ENCODE peak calls at places on chromosomes 2 and 18, in eight cellular contexts. S is adrenal gland, O is NB4, B is IMR-90, T is ovary, Y is heart left ventricle, Q is A549, J is sigmoid colon. Z is an unnamed sample.

GRCh38 chr2:154623819-154624218 is 74.7 kb upstream of the KCNJ3 start:
- DNase-seq in S (no peak), O (peak), B (peak), T (no peak), Y (peak), Q (peak), J (no peak), Z (peak)

GRCh38 chr2:127706215-127706990 is 5.1 kb downstream of the SFT2D3 start:
- DNase-seq in S (no peak), O (no peak), B (no peak), T (no peak), Y (no peak), Q (no peak), J (no peak), Z (no peak)

GRCh38 chr18:45255142-45255890 is 360.0 kb upstream of the SLC14A2 start:
- DNase-seq in S (no peak), O (no peak), B (peak), T (no peak), Y (peak), Q (no peak), J (peak), Z (no peak)

GRCh38 chr2:28505361-28505760 is 9.5 kb downstream of the PLB1 start:
- DNase-seq in S (no peak), O (no peak), B (no peak), T (no peak), Y (no peak), Q (no peak), J (no peak), Z (no peak)

GRCh38 chr2:35830833-35831232 is 524.7 kb upstream of the CRIM1 start:
- DNase-seq in S (no peak), O (no peak), B (no peak), T (no peak), Y (no peak), Q (no peak), J (no peak), Z (no peak)

GRCh38 chr18:74625157-74625556 is 27.5 kb downstream of the ZNF407 start:
- DNase-seq in S (no peak), O (no peak), B (peak), T (no peak), Y (no peak), Q (no peak), J (no peak), Z (no peak)

GRCh38 chr2:141957827-141958440 is 172.9 kb downstream of the LRP1B start:
- DNase-seq in S (no peak), O (no peak), B (no peak), T (no peak), Y (no peak), Q (no peak), J (no peak), Z (no peak)

GRCh38 chr2:64143154-64144056 is 815 bp downstream of the PELI1 start:
- DNase-seq in S (peak), O (peak), B (peak), T (no peak), Y (no peak), Q (peak), J (peak), Z (peak)

GRCh38 chr2:152134488-152135280 is 35.8 kb upstream of the CACNB4 start:
- DNase-seq in S (no peak), O (no peak), B (peak), T (no peak), Y (no peak), Q (no peak), J (no peak), Z (no peak)

GRCh38 chr2:135768863-135769262 is 27.2 kb downstream of the UBXN4 start:
- DNase-seq in S (no peak), O (no peak), B (no peak), T (no peak), Y (no peak), Q (no peak), J (no peak), Z (no peak)

GRCh38 chr2:48207201-48207641 is 300.9 kb upstream of the FBXO11 start:
- DNase-seq in S (no peak), O (no peak), B (no peak), T (no peak), Y (no peak), Q (no peak), J (no peak), Z (no peak)

GRCh38 chr2:27102329-27102728 is 15.8 kb downstream of the KHK start:
- DNase-seq in S (no peak), O (no peak), B (no peak), T (no peak), Y (no peak), Q (no peak), J (no peak), Z (no peak)

GRCh38 chr2:118254117-118254516 is 165.8 kb downstream of the INSIG2 start:
- DNase-seq in S (no peak), O (no peak), B (no peak), T (no peak), Y (no peak), Q (no peak), J (no peak), Z (no peak)

GRCh38 chr2:24189551-24189950 is 14.7 kb downstream of the FAM228A start:
- DNase-seq in S (no peak), O (no peak), B (no peak), T (no peak), Y (no peak), Q (no peak), J (no peak), Z (no peak)

GRCh38 chr2:71003396-71003795 is 8.7 kb upstream of the TEX261 start:
- DNase-seq in S (no peak), O (no peak), B (no peak), T (no peak), Y (no peak), Q (no peak), J (no peak), Z (no peak)

GRCh38 chr18:59951591-59951990 is 51.8 kb downstream of the PMAIP1 start:
- DNase-seq in S (no peak), O (no peak), B (no peak), T (no peak), Y (no peak), Q (no peak), J (no peak), Z (no peak)

GRCh38 chr18:46413684-46414083 is 243.3 kb downstream of the LOXHD1 start:
- DNase-seq in S (no peak), O (no peak), B (peak), T (no peak), Y (no peak), Q (no peak), J (no peak), Z (no peak)

GRCh38 chr18:36264283-36264682 is 33.2 kb upstream of the FHOD3 start:
- DNase-seq in S (no peak), O (no peak), B (no peak), T (no peak), Y (no peak), Q (no peak), J (no peak), Z (peak)

GRCh38 chr2:172783091-172783898 is 47.6 kb downstream of the RAPGEF4 start:
- DNase-seq in S (peak), O (peak), B (peak), T (no peak), Y (no peak), Q (no peak), J (no peak), Z (no peak)

GRCh38 chr2:178072383-178073301 is at the start of gene PDE11A:
- DNase-seq in S (peak), O (peak), B (peak), T (peak), Y (peak), Q (peak), J (peak), Z (peak)

GRCh38 chr18:58635891-58636290 is 7.0 kb upstream of the ALPK2 start:
- DNase-seq in S (no peak), O (peak), B (peak), T (no peak), Y (no peak), Q (no peak), J (no peak), Z (no peak)

GRCh38 chr2:210567279-210567678 is 10.9 kb downstream of the CPS1 start:
- DNase-seq in S (no peak), O (no peak), B (no peak), T (no peak), Y (no peak), Q (no peak), J (no peak), Z (no peak)

GRCh38 chr2:230640540-230641011 is 72.1 kb upstream of the CAB39 start:
- DNase-seq in S (no peak), O (no peak), B (peak), T (no peak), Y (no peak), Q (no peak), J (no peak), Z (no peak)

GRCh38 chr2:110101280-110101844 is 14.3 kb downstream of the MALL start:
- DNase-seq in S (peak), O (no peak), B (peak), T (peak), Y (peak), Q (peak), J (peak), Z (peak)

GRCh38 chr2:142218471-142218870 is 87.7 kb upstream of the LRP1B start:
- DNase-seq in S (no peak), O (no peak), B (peak), T (no peak), Y (no peak), Q (no peak), J (no peak), Z (no peak)

GRCh38 chr2:234497592-234498023 is 727 bp upstream of the ARL4C start:
- DNase-seq in S (no peak), O (no peak), B (no peak), T (no peak), Y (no peak), Q (no peak), J (no peak), Z (no peak)

GRCh38 chr18:5693637-5694175 is 149.9 kb upstream of the EPB41L3 start:
- DNase-seq in S (no peak), O (no peak), B (no peak), T (no peak), Y (no peak), Q (no peak), J (no peak), Z (no peak)

GRCh38 chr2:73823916-73824523 is 4.7 kb upstream of the STAMBP start:
- DNase-seq in S (peak), O (peak), B (peak), T (no peak), Y (no peak), Q (peak), J (no peak), Z (peak)

GRCh38 chr2:181970160-181970794 is 15.4 kb upstream of the PPP1R1C start:
- DNase-seq in S (no peak), O (no peak), B (no peak), T (no peak), Y (no peak), Q (no peak), J (no peak), Z (no peak)

GRCh38 chr2:173134703-173135102 is 59.1 kb downstream of the MAP3K20 start:
- DNase-seq in S (no peak), O (peak), B (no peak), T (no peak), Y (no peak), Q (no peak), J (no peak), Z (no peak)

GRCh38 chr2:165471349-165471975 is 2.0 kb downstream of the CSRNP3 start:
- DNase-seq in S (no peak), O (no peak), B (no peak), T (no peak), Y (no peak), Q (no peak), J (no peak), Z (no peak)

GRCh38 chr2:168439536-168439935 is 16.5 kb upstream of the CERS6 start:
- DNase-seq in S (no peak), O (no peak), B (peak), T (no peak), Y (no peak), Q (no peak), J (no peak), Z (no peak)

GRCh38 chr2:122530812-122531211 is 775.4 kb downstream of the TSN start:
- DNase-seq in S (no peak), O (no peak), B (no peak), T (no peak), Y (no peak), Q (no peak), J (no peak), Z (no peak)

GRCh38 chr2:17912266-17912691 is 33.8 kb downstream of the KCNS3 start:
- DNase-seq in S (no peak), O (peak), B (no peak), T (no peak), Y (no peak), Q (no peak), J (no peak), Z (no peak)

GRCh38 chr2:79375817-79376216 is 137.0 kb upstream of the CTNNA2 start:
- DNase-seq in S (no peak), O (no peak), B (no peak), T (no peak), Y (no peak), Q (no peak), J (no peak), Z (no peak)

GRCh38 chr2:33411765-33412164 is 64.7 kb upstream of the RASGRP3 start:
- DNase-seq in S (no peak), O (no peak), B (peak), T (no peak), Y (no peak), Q (peak), J (no peak), Z (no peak)

GRCh38 chr18:37222383-37223378 is 342.9 kb downstream of the CELF4 start:
- DNase-seq in S (no peak), O (no peak), B (no peak), T (no peak), Y (no peak), Q (no peak), J (no peak), Z (no peak)

GRCh38 chr2:229719926-229720652 is 5.7 kb upstream of the DNER start:
- DNase-seq in S (no peak), O (no peak), B (peak), T (no peak), Y (no peak), Q (no peak), J (no peak), Z (no peak)

GRCh38 chr2:70069049-70069448 is 18.2 kb upstream of the PCBP1 start:
- DNase-seq in S (no peak), O (no peak), B (peak), T (no peak), Y (no peak), Q (no peak), J (peak), Z (no peak)

GRCh38 chr2:179340678-179341077 is 76.0 kb upstream of the SESTD1 start:
- DNase-seq in S (no peak), O (peak), B (peak), T (no peak), Y (no peak), Q (no peak), J (no peak), Z (no peak)

GRCh38 chr2:120221616-120222015 is 1.6 kb downstream of the TMEM185B start:
- DNase-seq in S (no peak), O (no peak), B (no peak), T (no peak), Y (no peak), Q (no peak), J (no peak), Z (no peak)

GRCh38 chr2:120224256-120224655 is 1.1 kb upstream of the TMEM185B start:
- DNase-seq in S (no peak), O (no peak), B (no peak), T (peak), Y (no peak), Q (no peak), J (no peak), Z (peak)

GRCh38 chr2:120222186-120223033 is 790 bp downstream of the TMEM185B start:
- DNase-seq in S (no peak), O (no peak), B (no peak), T (no peak), Y (no peak), Q (no peak), J (no peak), Z (no peak)

GRCh38 chr2:120224735-120225548 is 1.7 kb upstream of the TMEM185B start:
- DNase-seq in S (no peak), O (no peak), B (no peak), T (peak), Y (no peak), Q (no peak), J (no peak), Z (no peak)

DNA sequence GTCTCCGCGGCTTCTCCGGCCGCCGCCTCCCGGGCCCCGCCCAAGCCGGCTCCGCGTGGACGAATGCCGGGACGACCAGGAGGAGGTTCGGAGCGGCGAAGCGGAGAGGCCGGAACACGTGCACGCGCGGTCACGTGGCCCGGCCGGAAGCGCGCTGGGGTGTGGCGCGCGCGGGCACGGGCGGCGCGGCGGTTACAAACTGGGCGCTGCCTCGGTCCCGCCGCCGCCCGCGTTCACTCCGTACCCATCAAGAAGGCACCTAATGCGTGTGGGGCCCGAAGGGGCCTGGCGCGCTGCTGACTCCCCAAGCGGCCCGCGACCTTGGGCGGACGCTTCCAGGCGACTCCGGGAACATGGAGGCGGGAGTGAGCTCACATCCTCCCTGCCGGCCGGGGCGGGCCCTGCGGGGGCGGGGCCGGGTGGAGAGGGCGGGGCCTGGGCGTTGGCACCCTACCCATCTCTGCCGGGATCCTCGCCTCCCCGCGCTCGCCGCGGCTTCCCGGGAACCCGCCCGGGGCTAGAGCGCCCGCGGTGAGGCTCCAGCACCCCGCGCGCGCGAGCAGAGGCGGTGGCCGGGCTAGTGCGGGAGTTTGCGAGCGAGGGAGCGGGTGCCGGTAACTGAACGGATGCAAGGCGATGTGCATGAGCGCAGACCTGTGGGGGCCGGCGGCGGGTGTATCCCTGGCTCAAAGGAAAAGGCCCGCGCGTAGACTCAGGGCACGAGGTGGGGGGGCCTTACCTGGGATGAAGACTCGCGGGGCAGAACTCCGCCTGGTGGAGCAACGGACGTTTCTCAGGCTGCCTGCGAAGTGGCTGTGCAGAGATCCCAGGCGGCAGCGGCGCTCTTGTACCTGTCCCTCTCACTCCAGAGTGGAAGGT is at the start of gene TMEM185B:
- DNase-seq in S (peak), O (peak), B (peak), T (peak), Y (peak), Q (peak), J (peak), Z (peak)
- H3K4me3 ChIP-seq in S (peak), O (peak), B (peak), T (peak), Y (peak), Q (peak), J (peak), Z (peak)

GRCh38 chr2:221810216-221810615 is 238.1 kb upstream of the EPHA4 start:
- DNase-seq in S (no peak), O (no peak), B (no peak), T (no peak), Y (no peak), Q (no peak), J (no peak), Z (no peak)
- TF ChIP-seq POLR2A in S (no peak), O (no peak), B (no peak), T (no peak), Y (no peak), Q (no peak), J (no peak), Z (no peak)

GRCh38 chr2:8217366-8218125 is 464.3 kb upstream of the ID2 start:
- DNase-seq in S (no peak), O (no peak), B (no peak), T (no peak), Y (no peak), Q (no peak), J (no peak), Z (no peak)
- H3K4me3 ChIP-seq in S (no peak), O (no peak), B (no peak), T (no peak), Y (no peak), Q (no peak), J (no peak), Z (no peak)

GRCh38 chr18:79788096-79789085 is 9.3 kb upstream of the KCNG2 start:
- DNase-seq in S (no peak), O (no peak), B (no peak), T (no peak), Y (no peak), Q (no peak), J (peak), Z (no peak)

GRCh38 chr18:79791141-79791972 is 6.4 kb upstream of the KCNG2 start:
- DNase-seq in S (peak), O (peak), B (peak), T (no peak), Y (peak), Q (peak), J (peak), Z (peak)

GRCh38 chr18:79789091-79789891 is 8.4 kb upstream of the KCNG2 start:
- DNase-seq in S (no peak), O (no peak), B (no peak), T (no peak), Y (no peak), Q (no peak), J (peak), Z (no peak)

GRCh38 chr18:79792096-79792987 is 5.4 kb upstream of the KCNG2 start:
- DNase-seq in S (no peak), O (peak), B (no peak), T (no peak), Y (no peak), Q (no peak), J (peak), Z (no peak)

DNA sequence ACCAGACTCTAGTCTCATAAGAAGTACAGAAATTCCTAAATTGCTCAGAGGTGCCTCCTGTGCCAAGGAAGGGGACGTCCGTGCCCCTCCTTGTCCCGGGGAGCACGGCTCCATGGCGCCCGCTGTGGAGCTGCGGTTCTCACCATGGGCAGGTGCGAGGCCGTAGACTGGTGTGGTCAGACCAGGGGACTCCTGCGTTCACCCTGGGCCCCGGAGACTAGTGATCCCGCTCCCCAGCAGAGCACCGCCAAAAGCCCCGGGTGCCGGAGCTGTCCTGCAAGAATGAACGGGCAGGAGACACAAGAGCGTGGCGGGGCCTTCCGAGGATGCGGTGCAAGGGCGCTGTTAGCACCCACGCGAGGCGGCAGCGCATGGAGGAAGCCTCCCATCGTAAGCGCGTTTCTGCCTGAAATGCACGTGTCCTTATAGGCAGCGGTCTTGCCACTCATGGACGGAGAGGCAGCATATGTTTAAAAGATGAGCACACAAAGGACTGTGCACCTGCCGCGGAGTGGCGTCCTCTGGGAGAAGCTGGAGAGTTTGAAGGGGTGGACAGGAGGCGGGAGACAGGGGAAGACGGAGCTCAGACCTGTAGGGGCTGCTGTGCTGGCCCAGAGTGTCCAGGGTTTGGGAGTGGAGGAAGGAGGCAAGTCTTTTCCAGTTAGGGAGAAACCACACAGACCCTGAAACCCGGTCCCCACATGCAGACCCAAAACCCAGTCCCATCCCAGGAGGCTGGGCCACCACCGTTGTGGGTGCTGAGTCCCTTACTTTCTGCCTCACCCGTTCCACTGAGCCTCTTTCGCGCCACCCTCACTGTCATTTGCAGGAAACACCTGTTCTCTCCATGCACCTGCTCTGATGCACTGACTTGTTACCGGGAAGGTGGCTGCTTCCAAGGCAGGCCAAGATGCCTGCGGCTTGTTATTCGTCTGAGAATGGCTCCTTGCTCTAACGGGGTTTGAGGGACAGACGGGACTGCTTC is 7.5 kb upstream of the KCNG2 start:
- DNase-seq in S (no peak), O (no peak), B (no peak), T (no peak), Y (no peak), Q (no peak), J (peak), Z (no peak)
- TF ChIP-seq POLR2A in S (no peak), O (no peak), B (no peak), T (no peak), Y (no peak), Q (no peak), J (no peak), Z (no peak)

Z was measured in thyroid gland.